ENCODE peak calls at places on chromosomes 13 and 19, in five cellular contexts. I is stimulated activated effector memory CD8-positive, alpha-beta T cell treated with anti-CD3 and anti-CD28 coated beads, Interleukin-12 subunit alpha, Interleukin-12 subunit beta, amount 100 ng/mL, for 72 hours; M is MV-4-11; D is activated CD4-positive, alpha-beta T cell treated with anti-CD3 and anti-CD28 coated beads, Interleukin-2, amount 50 U/mL, for 48 hours; H is effector CD4-positive, alpha-beta T cell. L is an unnamed sample.

GRCh38 chr13:98445340-98446233 is 131.3 kb downstream of the STK24 start:
- DNase-seq in I (peak), M (peak), D (peak), H (peak), L (peak)

GRCh38 chr13:60162096-60162495 is 1.6 kb downstream of the DIAPH3 start:
- DNase-seq in I (no peak), M (peak), D (no peak), H (no peak), L (no peak)

GRCh38 chr19:30567535-30568232 is 195.5 kb downstream of the ZNF536 start:
- DNase-seq in I (no peak), M (no peak), D (no peak), H (no peak), L (no peak)

GRCh38 chr19:19823916-19824315 is 2.4 kb upstream of the ZNF506 start:
- DNase-seq in I (no peak), M (no peak), D (no peak), H (no peak), L (no peak)

GRCh38 chr19:23787106-23787505 is 28.4 kb upstream of the ZNF681 start:
- DNase-seq in I (no peak), M (peak), D (no peak), H (no peak), L (no peak)

GRCh38 chr13:33251131-33251629 is 34.4 kb downstream of the STARD13 start:
- DNase-seq in I (no peak), M (peak), D (no peak), H (no peak), L (no peak)

GRCh38 chr13:40401911-40402776 is 264.3 kb downstream of the FOXO1 start:
- DNase-seq in I (no peak), M (peak), D (peak), H (no peak), L (peak)

GRCh38 chr19:18289471-18290066 is 8.1 kb upstream of the JUND start:
- DNase-seq in I (peak), M (no peak), D (no peak), H (no peak), L (no peak)

GRCh38 chr19:751501-752341 is 809 bp downstream of the MISP start:
- DNase-seq in I (no peak), M (peak), D (no peak), H (no peak), L (no peak)

GRCh38 chr13:22594041-22594440 is 586.7 kb upstream of the SGCG start:
- DNase-seq in I (no peak), M (no peak), D (no peak), H (no peak), L (no peak)

L was measured in natural killer cell.